ENCODE peak calls at places on chromosomes 4 and X, in five cellular contexts. T is A549, G is K562, J is endothelial cell of umbilical vein, P is GM12878. X is an unnamed sample.

GRCh38 chrX:78650906-78651437 is 8.2 kb downstream of the RTL3 start:
- DNase-seq in T (no peak), G (no peak), J (no peak), P (peak; percentile 72), X (peak; percentile 91)

GRCh38 chr4:83272900-83273299 is 11.7 kb downstream of the COQ2 start:
- DNase-seq in T (no peak), G (no peak), J (no peak), P (peak; percentile 95), X (peak; percentile 67)

GRCh38 chr4:53782468-53782865 is 191.2 kb upstream of the LNX1 start:
- DNase-seq in T (no peak), G (no peak), J (no peak), P (no peak), X (peak; percentile 23)

GRCh38 chr4:161419822-161420221 is 744.0 kb downstream of the FSTL5 start:
- DNase-seq in T (no peak), G (no peak), J (peak; percentile 25), P (no peak), X (peak; percentile 59)

GRCh38 chr4:81627617-81628016 is 155.9 kb upstream of the RASGEF1B start:
- DNase-seq in T (no peak), G (no peak), J (no peak), P (no peak), X (no peak)

GRCh38 chr4:109764376-109764775 is 34.5 kb upstream of the PLA2G12A start:
- DNase-seq in T (no peak), G (no peak), J (no peak), P (no peak), X (no peak)

GRCh38 chrX:23634181-23634580 is 33.1 kb upstream of the PRDX4 start:
- DNase-seq in T (peak; percentile 9), G (no peak), J (peak; percentile 2), P (no peak), X (peak; percentile 11)

GRCh38 chrX:1673337-1673736 is 58.5 kb downstream of the ASMT start:
- DNase-seq in T (peak; percentile 29), G (peak; percentile 46), J (peak; percentile 30), P (no peak), X (peak; percentile 49)

GRCh38 chrX:106901781-106902219 is 1.3 kb downstream of the RIPPLY1 start:
- DNase-seq in T (no peak), G (no peak), J (no peak), P (no peak), X (no peak)

GRCh38 chr4:41069838-41070237 is 144.5 kb downstream of the APBB2 start:
- DNase-seq in T (no peak), G (no peak), J (no peak), P (no peak), X (no peak)

DNA sequence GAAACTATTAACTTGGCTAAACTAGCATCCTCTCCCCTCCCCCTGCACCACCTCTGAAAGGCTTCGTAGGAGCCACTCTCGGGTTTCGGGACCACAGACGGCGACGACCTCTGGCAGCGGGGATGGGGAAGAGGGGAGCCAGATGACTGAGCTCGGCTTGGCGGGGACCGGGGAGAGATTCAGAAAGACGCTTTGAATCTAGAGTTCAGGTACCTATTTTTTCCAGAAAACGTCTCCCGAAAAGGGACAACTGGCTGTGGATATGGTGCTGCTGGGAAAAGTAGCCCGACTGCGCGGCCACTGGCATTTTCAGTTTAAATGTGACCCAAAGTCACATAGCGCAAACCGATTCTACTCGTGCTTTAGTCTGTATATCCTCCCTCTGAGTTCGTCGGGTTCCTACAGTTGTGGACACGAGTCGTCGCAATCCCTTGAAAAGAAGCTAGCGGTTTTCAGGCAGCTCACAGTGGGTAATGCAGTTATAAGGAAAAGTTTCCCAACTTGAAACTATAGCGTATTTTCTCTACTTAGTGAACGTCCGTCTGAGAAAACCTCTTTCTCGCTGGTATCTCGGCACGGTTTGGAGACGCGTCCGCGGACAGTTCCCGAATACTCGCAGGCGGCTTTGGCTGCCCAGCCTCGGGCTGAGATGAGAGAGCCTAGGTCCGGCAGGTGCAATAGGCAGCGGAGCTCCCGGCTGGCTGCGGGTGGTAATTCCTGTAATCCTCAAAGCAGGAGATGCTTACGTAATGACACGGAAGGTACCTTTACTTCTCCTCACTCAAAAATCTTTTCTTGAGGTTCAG is 1.3 kb downstream of the PARM1 start:
- DNase-seq in T (no peak), G (no peak), J (peak; percentile 42), P (no peak), X (no peak)
- TF ChIP-seq MAX in T (no peak), G (no peak), J (no peak), P (no peak), X (no peak)

DNA sequence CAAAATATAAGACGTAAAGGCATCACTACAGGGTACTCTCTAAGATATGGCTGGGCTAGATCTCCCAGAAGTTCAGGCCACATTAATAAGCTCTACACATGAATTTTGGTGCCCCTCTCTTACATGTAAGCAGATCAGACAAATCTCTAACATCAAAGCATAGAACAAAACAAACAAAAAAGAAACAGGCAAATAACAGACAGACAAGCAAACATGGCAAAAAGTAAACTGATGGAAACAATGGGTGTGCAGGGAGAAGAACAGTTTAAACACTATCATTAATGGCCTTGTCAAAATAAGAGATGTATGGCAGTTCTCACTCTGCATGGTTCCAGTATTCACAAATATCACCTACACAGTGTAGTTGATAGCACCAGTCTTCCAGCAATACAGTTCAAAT is 110.9 kb upstream of the TLR3 start:
- DNase-seq in T (no peak), G (no peak), J (no peak), P (no peak), X (no peak)
- TF ChIP-seq MYC in T (no peak), G (no peak), J (no peak), P (no peak), X (no peak)

DNA sequence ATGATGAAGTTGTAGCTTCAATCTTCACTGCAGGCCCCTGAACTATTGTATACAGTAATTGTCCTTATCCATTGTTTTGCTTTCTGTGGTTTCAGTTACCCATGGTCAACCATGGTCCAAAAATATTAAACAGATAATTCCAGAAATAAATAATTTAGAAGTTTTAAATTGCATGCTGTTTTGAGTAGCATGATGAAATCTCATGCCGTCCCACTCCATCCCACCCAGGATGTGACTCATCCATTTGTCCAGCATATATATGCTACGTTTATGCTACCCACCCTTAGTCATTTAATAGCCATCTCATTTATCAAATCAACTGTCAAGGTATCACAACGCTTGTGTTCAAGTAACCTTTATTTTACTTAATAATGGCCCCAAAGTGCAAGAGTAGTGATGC is 34.5 kb downstream of the IQCM start:
- DNase-seq in T (no peak), G (no peak), J (no peak), P (no peak), X (peak; percentile 6)
- TF ChIP-seq POLR2A in T (no peak), G (no peak), J (no peak), P (no peak), X (no peak)

GRCh38 chr4:145511913-145512522 is 30.4 kb downstream of the SMAD1 start:
- DNase-seq in T (no peak), G (no peak), J (peak; percentile 30), P (no peak), X (peak; percentile 14)
- TF ChIP-seq MAX in T (no peak), G (no peak), J (no peak), P (no peak), X (no peak)

DNA sequence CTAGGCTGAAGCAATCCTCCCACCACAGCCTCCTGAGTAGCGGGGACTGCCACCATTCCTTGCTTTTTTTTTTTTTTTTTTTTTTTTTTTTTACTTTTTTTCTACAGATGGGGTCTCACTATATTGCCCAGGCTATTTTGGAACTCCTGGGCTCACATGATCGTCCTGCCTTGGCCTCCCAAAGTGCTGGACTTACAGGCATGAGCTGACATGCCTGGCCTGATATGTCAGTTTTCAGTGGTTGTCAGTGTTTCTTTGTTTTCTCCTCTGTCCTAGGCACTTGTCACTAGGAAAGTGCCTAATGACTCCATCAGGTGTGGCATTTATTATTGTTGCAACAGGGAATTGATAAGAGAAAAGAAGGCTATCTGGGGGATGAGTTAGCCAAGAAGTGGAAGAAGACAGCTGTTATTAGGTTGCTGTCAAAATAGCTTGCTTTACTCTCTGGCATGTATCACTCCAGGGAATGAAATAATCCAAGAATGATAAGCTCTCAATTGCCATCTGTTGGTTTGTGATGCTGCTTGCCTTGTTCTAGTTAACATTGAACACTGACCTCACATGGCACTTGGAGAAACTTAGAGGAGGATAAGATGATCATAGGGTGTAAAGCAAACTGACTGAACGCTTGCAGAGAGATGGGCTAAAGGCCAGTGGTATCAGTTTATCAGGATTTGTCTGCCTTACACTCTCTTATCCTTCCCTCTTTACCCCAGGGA is 41.8 kb downstream of the TMEM164 start:
- DNase-seq in T (no peak), G (no peak), J (no peak), P (no peak), X (no peak)
- TF ChIP-seq MYC in T (no peak), G (no peak), J (no peak), P (no peak), X (no peak)

GRCh38 chrX:7146026-7146702 is 1.3 kb upstream of the STS start:
- DNase-seq in T (no peak), G (no peak), J (no peak), P (no peak), X (peak; percentile 22)

GRCh38 chrX:7147431-7147977 is at the start of gene STS:
- DNase-seq in T (no peak), G (no peak), J (peak; percentile 11), P (no peak), X (peak; percentile 58)

GRCh38 chrX:7146703-7147430 is 645 bp upstream of the STS start:
- DNase-seq in T (no peak), G (peak; percentile 35), J (no peak), P (no peak), X (no peak)

GRCh38 chrX:7149421-7149820 is 1.5 kb upstream of the PUDP start:
- DNase-seq in T (no peak), G (no peak), J (no peak), P (no peak), X (no peak)

GRCh38 chrX:7147978-7148824 is at the start of gene PUDP:
- DNase-seq in T (peak; percentile 73), G (peak; percentile 96), J (peak; percentile 77), P (no peak), X (peak; percentile 80)
- TF ChIP-seq POLR2A in T (peak; percentile 28), G (peak; percentile 71), J (peak; percentile 64), P (peak; percentile 78), X (peak; percentile 67)